ENCODE peak calls at places on chromosomes 4 and X, in seven cellular contexts. Z is GM23338, G is HL-60, Y is fibroblast of pulmonary artery, P is choroid plexus epithelial cell, E is cardiac fibroblast, F is transverse colon. C is an unnamed sample.

GRCh38 chrX:49072712-49073095 is 1.1 kb downstream of the PRAF2 start:
- DNase-seq in Z (no peak), G (no peak), Y (no peak), P (peak), E (no peak), F (no peak), C (peak)

GRCh38 chr4:26217961-26218676 is 102.7 kb upstream of the RBPJ start:
- DNase-seq in Z (no peak), G (peak), Y (no peak), P (peak), E (no peak), F (no peak), C (no peak)

GRCh38 chrX:101229155-101229554 is 9.6 kb downstream of the DRP2 start:
- DNase-seq in Z (no peak), G (no peak), Y (peak), P (peak), E (peak), F (no peak), C (peak)

GRCh38 chr4:176540814-176541213 is 221.0 kb downstream of the SPCS3 start:
- DNase-seq in Z (no peak), G (no peak), Y (peak), P (no peak), E (no peak), F (no peak), C (no peak)

GRCh38 chr4:19651481-19651880 is 600.2 kb upstream of the SLIT2 start:
- DNase-seq in Z (no peak), G (no peak), Y (no peak), P (no peak), E (no peak), F (no peak), C (peak)

GRCh38 chrX:72330131-72330530 is 24.4 kb upstream of the CITED1 start:
- DNase-seq in Z (no peak), G (no peak), Y (no peak), P (no peak), E (no peak), F (no peak), C (no peak)

GRCh38 chrX:49192722-49193328 is 6.7 kb upstream of the PRICKLE3 start:
- DNase-seq in Z (peak), G (no peak), Y (peak), P (peak), E (peak), F (no peak), C (peak)

GRCh38 chrX:121000589-121000988 is 15.0 kb upstream of the CT47A1 start:
- DNase-seq in Z (peak), G (no peak), Y (peak), P (peak), E (peak), F (no peak), C (no peak)

GRCh38 chrX:68416592-68416991 is 16.7 kb downstream of the OPHN1 start:
- DNase-seq in Z (no peak), G (no peak), Y (no peak), P (peak), E (peak), F (no peak), C (no peak)

GRCh38 chrX:107630031-107630689 is 1.9 kb downstream of the PRPS1 start:
- DNase-seq in Z (peak), G (no peak), Y (no peak), P (no peak), E (no peak), F (no peak), C (no peak)

GRCh38 chr4:86184216-86184915 is 175.5 kb downstream of the MAPK10 start:
- DNase-seq in Z (no peak), G (no peak), Y (peak), P (peak), E (no peak), F (no peak), C (peak)

GRCh38 chr4:20431422-20432014 is 179.8 kb downstream of the SLIT2 start:
- DNase-seq in Z (peak), G (no peak), Y (peak), P (peak), E (peak), F (no peak), C (no peak)

GRCh38 chr4:83115000-83115399 is 471 bp upstream of the PLAC8 start:
- DNase-seq in Z (peak), G (no peak), Y (peak), P (peak), E (peak), F (no peak), C (peak)

GRCh38 chr4:128410037-128410436 is 122.4 kb upstream of the PGRMC2 start:
- DNase-seq in Z (no peak), G (no peak), Y (no peak), P (no peak), E (no peak), F (no peak), C (no peak)

GRCh38 chr4:60962286-60962685 is 237.8 kb upstream of the ADGRL3 start:
- DNase-seq in Z (peak), G (no peak), Y (no peak), P (peak), E (no peak), F (no peak), C (no peak)

GRCh38 chrX:10833299-10834169 is 213.1 kb upstream of the MID1 start:
- DNase-seq in Z (peak), G (no peak), Y (no peak), P (peak), E (peak), F (peak), C (peak)

GRCh38 chr4:4585012-4585670 is 43.3 kb upstream of the STX18 start:
- DNase-seq in Z (no peak), G (no peak), Y (peak), P (peak), E (peak), F (no peak), C (peak)

DNA sequence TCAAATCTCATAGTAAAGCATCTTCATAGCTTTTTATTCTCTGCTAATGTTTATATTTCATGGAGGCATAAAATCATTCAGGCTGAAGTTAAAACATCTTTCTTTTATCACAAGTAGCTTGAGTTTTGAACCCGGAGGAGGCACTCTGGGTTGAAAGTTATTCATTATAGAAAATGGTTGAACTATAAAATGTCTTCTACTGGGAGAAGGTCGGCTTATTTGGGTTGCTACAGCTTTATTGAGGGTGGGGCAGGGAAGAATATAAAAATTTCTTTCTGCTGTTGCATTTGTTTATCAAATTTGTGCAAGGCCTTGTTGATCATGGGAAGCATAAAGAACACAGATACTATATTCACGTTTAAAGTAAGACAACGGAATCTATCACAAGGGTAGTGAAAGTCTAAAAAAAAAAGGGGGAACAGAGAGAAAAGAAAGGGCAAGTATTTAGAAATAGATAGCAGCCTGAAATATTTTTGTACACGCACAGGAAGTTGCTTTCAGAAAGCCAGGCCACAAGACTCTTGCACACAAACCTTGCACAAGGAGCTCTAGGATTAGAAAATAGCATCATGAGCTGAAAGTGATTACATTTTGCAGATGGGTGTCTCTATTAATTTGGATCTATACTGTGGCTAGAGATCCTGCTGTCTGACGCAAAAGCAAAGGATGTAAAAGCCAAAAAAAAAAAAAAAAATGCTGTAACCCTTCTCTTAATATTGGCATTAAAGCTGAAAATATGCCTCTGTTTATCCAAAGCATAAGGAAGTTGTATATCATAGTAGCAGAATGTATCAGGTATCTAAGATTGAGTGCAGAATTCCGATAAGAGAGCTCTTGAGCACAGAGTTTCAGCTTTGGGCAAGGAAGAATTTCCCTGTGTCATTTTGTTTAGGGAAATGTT is 37.2 kb upstream of the FAM9C start:
- DNase-seq in Z (no peak), G (peak), Y (peak), P (peak), E (peak), F (no peak), C (peak)
- H3K4me3 ChIP-seq in Z (no peak), G (no peak), Y (no peak), P (no peak), E (no peak), F (no peak), C (no peak)

GRCh38 chrX:133444196-133444595 is 28.9 kb upstream of the GPC4 start:
- DNase-seq in Z (no peak), G (no peak), Y (no peak), P (no peak), E (no peak), F (no peak), C (peak)

GRCh38 chrX:133440797-133441163 is 25.5 kb upstream of the GPC4 start:
- DNase-seq in Z (no peak), G (no peak), Y (no peak), P (no peak), E (no peak), F (no peak), C (no peak)

GRCh38 chrX:133440081-133440796 is 24.9 kb upstream of the GPC4 start:
- DNase-seq in Z (peak), G (no peak), Y (no peak), P (no peak), E (no peak), F (no peak), C (no peak)

GRCh38 chrX:133448512-133449076 is 33.3 kb upstream of the GPC4 start:
- DNase-seq in Z (peak), G (no peak), Y (no peak), P (no peak), E (no peak), F (no peak), C (no peak)

DNA sequence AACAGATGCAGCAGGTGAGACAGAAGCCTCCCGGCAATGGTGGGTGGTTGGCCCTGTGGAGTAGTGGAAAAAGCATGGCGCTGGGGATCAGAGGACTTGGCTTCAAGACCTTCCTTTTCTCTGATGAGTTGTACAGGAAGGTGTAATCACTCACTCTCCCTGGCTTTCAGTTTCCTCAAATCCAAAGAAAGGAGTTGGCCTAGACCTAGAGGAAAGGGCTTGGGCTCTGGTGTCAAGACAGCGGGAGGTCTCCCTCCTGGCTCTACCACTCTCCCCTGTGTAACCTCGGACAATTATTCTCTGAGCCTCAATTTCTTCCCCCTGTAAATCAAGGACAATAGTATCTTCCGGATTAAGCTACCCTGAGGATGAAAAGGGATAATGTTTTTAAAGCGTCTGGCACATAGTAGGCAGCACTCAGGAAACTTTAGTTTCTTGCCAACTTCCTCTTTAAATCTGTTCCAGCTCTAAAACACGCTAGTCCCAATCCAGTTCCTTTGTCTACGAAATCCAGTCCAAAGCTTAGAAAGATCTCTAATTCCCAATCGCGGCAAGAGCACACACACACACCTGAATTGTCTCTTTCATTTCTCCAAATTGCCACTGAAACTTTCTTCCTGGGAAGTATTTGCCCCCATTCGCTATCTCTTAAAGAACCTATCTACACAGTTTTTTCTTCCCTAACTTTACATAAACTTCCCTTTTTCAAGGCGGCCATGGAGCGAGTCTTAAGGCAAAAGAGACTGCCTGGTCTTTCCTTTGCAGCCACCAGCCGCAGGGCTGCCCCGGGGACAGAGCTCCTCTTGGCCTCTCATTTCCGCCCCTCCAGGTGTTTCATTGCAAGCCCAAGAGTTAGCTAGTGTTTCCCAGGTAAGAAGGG is 29.9 kb upstream of the GPC4 start:
- DNase-seq in Z (peak), G (no peak), Y (no peak), P (no peak), E (no peak), F (peak), C (no peak)
- TF ChIP-seq CTCF in Z (no peak), G (no peak), Y (no peak), P (no peak), E (no peak), F (no peak), C (no peak)

DNA sequence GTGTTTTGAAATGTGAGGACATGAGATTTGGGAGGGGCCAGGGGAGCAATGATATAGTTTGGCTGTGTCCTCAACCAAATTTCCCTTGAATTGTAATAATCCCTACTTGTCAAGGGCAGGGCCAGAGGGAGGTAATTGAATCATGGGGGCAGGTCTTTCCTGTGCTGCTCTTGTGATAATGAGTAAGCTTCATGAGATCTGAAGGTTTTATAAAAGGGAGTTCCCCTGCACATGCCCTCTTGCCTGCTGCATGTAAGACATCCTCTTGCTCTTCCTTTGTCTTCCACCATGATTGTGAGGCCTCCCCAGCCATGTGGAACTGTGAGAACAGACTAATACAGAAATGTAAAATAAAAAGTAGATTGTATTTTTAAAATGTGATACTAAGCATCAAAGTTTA is 1294.9 kb downstream of the ADGRL3 start:
- DNase-seq in Z (no peak), G (no peak), Y (peak), P (no peak), E (no peak), F (no peak), C (no peak)
- H3K4me3 ChIP-seq in Z (no peak), G (no peak), Y (no peak), P (no peak), E (no peak), F (no peak), C (no peak)

GRCh38 chr4:137647375-137647774 is 115.1 kb upstream of the PCDH18 start:
- DNase-seq in Z (no peak), G (no peak), Y (no peak), P (no peak), E (no peak), F (no peak), C (no peak)
- TF ChIP-seq CTCF in Z (no peak), G (no peak), Y (no peak), P (no peak), E (no peak), F (no peak), C (no peak)

GRCh38 chr4:119271361-119272085 is 50.4 kb downstream of the FABP2 start:
- DNase-seq in Z (no peak), G (no peak), Y (no peak), P (no peak), E (no peak), F (no peak), C (no peak)
- H3K4me3 ChIP-seq in Z (no peak), G (no peak), Y (no peak), P (no peak), E (no peak), F (no peak), C (no peak)

DNA sequence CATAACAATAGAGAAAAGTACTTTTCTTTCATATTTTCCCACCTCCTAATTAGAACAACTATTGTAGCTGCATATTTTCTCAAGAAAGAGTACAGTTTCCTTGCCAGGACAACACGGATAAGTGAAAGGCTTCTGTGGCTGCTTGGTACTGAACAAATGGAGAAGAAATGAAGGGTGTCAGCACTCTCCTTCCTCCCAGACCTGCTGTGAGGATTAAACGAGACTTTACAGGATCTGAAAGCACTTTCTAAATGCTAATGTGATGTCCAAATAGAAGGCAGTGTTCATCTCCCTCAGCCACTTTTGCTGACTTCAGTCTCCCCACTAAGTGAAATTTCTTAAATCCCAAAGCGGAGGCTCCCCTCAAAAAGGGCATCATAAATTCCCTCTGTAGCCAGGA is 13.9 kb downstream of the NIPAL1 start:
- DNase-seq in Z (peak), G (no peak), Y (no peak), P (peak), E (no peak), F (no peak), C (no peak)
- TF ChIP-seq CTCF in Z (no peak), G (no peak), Y (no peak), P (no peak), E (no peak), F (no peak), C (no peak)